ENCODE peak calls at places on chromosomes 3 and 15, in nine cellular contexts. One of them, this sample, is unnamed.

GRCh38 chr15:59616390-59616789 is 4.8 kb downstream of the GCNT3 start:
- DNase-seq in T-helper 2 cell: no peak
- DNase-seq in NCI-H2081: no peak
- DNase-seq in kidney glomerular epithelial cell: peak
- DNase-seq in cardiac fibroblast: no peak
- DNase-seq in amniotic stem cell: no peak
- DNase-seq in lung microvascular endothelial cell: no peak
- DNase-seq in ELR: no peak
- DNase-seq in GM03348: no peak
- DNase-seq in this sample: no peak

GRCh38 chr15:51155906-51156305 is 61.2 kb upstream of the TNFAIP8L3 start:
- DNase-seq in T-helper 2 cell: no peak
- DNase-seq in NCI-H2081: no peak
- DNase-seq in kidney glomerular epithelial cell: no peak
- DNase-seq in cardiac fibroblast: no peak
- DNase-seq in amniotic stem cell: no peak
- DNase-seq in lung microvascular endothelial cell: no peak
- DNase-seq in ELR: no peak
- DNase-seq in GM03348: no peak
- DNase-seq in this sample: no peak

GRCh38 chr3:133269393-133269792 is 130.5 kb upstream of the BFSP2 start:
- DNase-seq in T-helper 2 cell: no peak
- DNase-seq in NCI-H2081: no peak
- DNase-seq in kidney glomerular epithelial cell: no peak
- DNase-seq in cardiac fibroblast: no peak
- DNase-seq in amniotic stem cell: no peak
- DNase-seq in lung microvascular endothelial cell: no peak
- DNase-seq in ELR: peak
- DNase-seq in GM03348: no peak
- DNase-seq in this sample: no peak

GRCh38 chr15:82646250-82647044 is 716 bp downstream of the CPEB1 start:
- DNase-seq in T-helper 2 cell: no peak
- DNase-seq in NCI-H2081: no peak
- DNase-seq in kidney glomerular epithelial cell: no peak
- DNase-seq in cardiac fibroblast: no peak
- DNase-seq in amniotic stem cell: no peak
- DNase-seq in lung microvascular endothelial cell: no peak
- DNase-seq in ELR: no peak
- DNase-seq in GM03348: no peak
- DNase-seq in this sample: no peak

GRCh38 chr3:38964646-38965045 is 87.1 kb downstream of the SCN11A start:
- DNase-seq in T-helper 2 cell: no peak
- DNase-seq in NCI-H2081: no peak
- DNase-seq in kidney glomerular epithelial cell: no peak
- DNase-seq in cardiac fibroblast: no peak
- DNase-seq in amniotic stem cell: no peak
- DNase-seq in lung microvascular endothelial cell: no peak
- DNase-seq in ELR: no peak
- DNase-seq in GM03348: no peak
- DNase-seq in this sample: no peak

GRCh38 chr3:131036200-131036816 is 9.6 kb downstream of the NEK11 start:
- DNase-seq in T-helper 2 cell: no peak
- DNase-seq in NCI-H2081: no peak
- DNase-seq in kidney glomerular epithelial cell: peak
- DNase-seq in cardiac fibroblast: peak
- DNase-seq in amniotic stem cell: peak
- DNase-seq in lung microvascular endothelial cell: no peak
- DNase-seq in ELR: peak
- DNase-seq in GM03348: peak
- DNase-seq in this sample: no peak

GRCh38 chr3:88059380-88060160 is 515 bp downstream of the ZNF654 start:
- DNase-seq in T-helper 2 cell: no peak
- DNase-seq in NCI-H2081: no peak
- DNase-seq in kidney glomerular epithelial cell: no peak
- DNase-seq in cardiac fibroblast: no peak
- DNase-seq in amniotic stem cell: no peak
- DNase-seq in lung microvascular endothelial cell: peak
- DNase-seq in ELR: peak
- DNase-seq in GM03348: peak
- DNase-seq in this sample: no peak

GRCh38 chr3:15633766-15634588 is 32.4 kb downstream of the BTD start:
- DNase-seq in T-helper 2 cell: no peak
- DNase-seq in NCI-H2081: no peak
- DNase-seq in kidney glomerular epithelial cell: no peak
- DNase-seq in cardiac fibroblast: no peak
- DNase-seq in amniotic stem cell: no peak
- DNase-seq in lung microvascular endothelial cell: peak
- DNase-seq in ELR: peak
- DNase-seq in GM03348: no peak
- DNase-seq in this sample: no peak

GRCh38 chr3:149269687-149270086 is 48.1 kb upstream of the CP start:
- DNase-seq in T-helper 2 cell: no peak
- DNase-seq in NCI-H2081: no peak
- DNase-seq in kidney glomerular epithelial cell: no peak
- DNase-seq in cardiac fibroblast: no peak
- DNase-seq in amniotic stem cell: no peak
- DNase-seq in lung microvascular endothelial cell: no peak
- DNase-seq in ELR: no peak
- DNase-seq in GM03348: no peak
- DNase-seq in this sample: no peak

GRCh38 chr15:37880009-37880834 is 54.2 kb upstream of the TMCO5A start:
- DNase-seq in T-helper 2 cell: no peak
- DNase-seq in NCI-H2081: peak
- DNase-seq in kidney glomerular epithelial cell: peak
- DNase-seq in cardiac fibroblast: peak
- DNase-seq in amniotic stem cell: no peak
- DNase-seq in lung microvascular endothelial cell: peak
- DNase-seq in ELR: peak
- DNase-seq in GM03348: peak
- DNase-seq in this sample: no peak

GRCh38 chr3:141644931-141645330 is 93.2 kb upstream of the RNF7 start:
- DNase-seq in T-helper 2 cell: peak
- DNase-seq in NCI-H2081: peak
- DNase-seq in kidney glomerular epithelial cell: no peak
- DNase-seq in cardiac fibroblast: peak
- DNase-seq in amniotic stem cell: no peak
- DNase-seq in lung microvascular endothelial cell: peak
- DNase-seq in ELR: peak
- DNase-seq in GM03348: peak
- DNase-seq in this sample: peak

GRCh38 chr15:42273900-42274692 is 863 bp upstream of the TMEM87A start:
- DNase-seq in T-helper 2 cell: peak
- DNase-seq in NCI-H2081: peak
- DNase-seq in kidney glomerular epithelial cell: peak
- DNase-seq in cardiac fibroblast: peak
- DNase-seq in amniotic stem cell: peak
- DNase-seq in lung microvascular endothelial cell: peak
- DNase-seq in ELR: peak
- DNase-seq in GM03348: peak
- DNase-seq in this sample: peak

GRCh38 chr3:121274411-121274810 is 271.4 kb downstream of the POLQ start:
- DNase-seq in T-helper 2 cell: no peak
- DNase-seq in NCI-H2081: no peak
- DNase-seq in kidney glomerular epithelial cell: no peak
- DNase-seq in cardiac fibroblast: no peak
- DNase-seq in amniotic stem cell: no peak
- DNase-seq in lung microvascular endothelial cell: no peak
- DNase-seq in ELR: no peak
- DNase-seq in GM03348: no peak
- DNase-seq in this sample: no peak

GRCh38 chr15:38699633-38700230 is 135.1 kb upstream of the RASGRP1 start:
- DNase-seq in T-helper 2 cell: no peak
- DNase-seq in NCI-H2081: peak
- DNase-seq in kidney glomerular epithelial cell: peak
- DNase-seq in cardiac fibroblast: peak
- DNase-seq in amniotic stem cell: peak
- DNase-seq in lung microvascular endothelial cell: peak
- DNase-seq in ELR: peak
- DNase-seq in GM03348: peak
- DNase-seq in this sample: peak

GRCh38 chr3:177333535-177334495 is 136.5 kb upstream of the TBL1XR1 start:
- DNase-seq in T-helper 2 cell: no peak
- DNase-seq in NCI-H2081: peak
- DNase-seq in kidney glomerular epithelial cell: no peak
- DNase-seq in cardiac fibroblast: peak
- DNase-seq in amniotic stem cell: no peak
- DNase-seq in lung microvascular endothelial cell: no peak
- DNase-seq in ELR: no peak
- DNase-seq in GM03348: peak
- DNase-seq in this sample: no peak

GRCh38 chr3:162441716-162442115 is 945.1 kb downstream of the OTOL1 start:
- DNase-seq in T-helper 2 cell: no peak
- DNase-seq in NCI-H2081: no peak
- DNase-seq in kidney glomerular epithelial cell: no peak
- DNase-seq in cardiac fibroblast: peak
- DNase-seq in amniotic stem cell: no peak
- DNase-seq in lung microvascular endothelial cell: no peak
- DNase-seq in ELR: no peak
- DNase-seq in GM03348: no peak
- DNase-seq in this sample: no peak

GRCh38 chr3:5006755-5007202 is 27.5 kb downstream of the BHLHE40 start:
- DNase-seq in T-helper 2 cell: no peak
- DNase-seq in NCI-H2081: no peak
- DNase-seq in kidney glomerular epithelial cell: no peak
- DNase-seq in cardiac fibroblast: no peak
- DNase-seq in amniotic stem cell: no peak
- DNase-seq in lung microvascular endothelial cell: peak
- DNase-seq in ELR: no peak
- DNase-seq in GM03348: no peak
- DNase-seq in this sample: no peak

GRCh38 chr3:75327453-75327852 is 336.7 kb upstream of the FRG2C start:
- DNase-seq in T-helper 2 cell: no peak
- DNase-seq in NCI-H2081: no peak
- DNase-seq in kidney glomerular epithelial cell: no peak
- DNase-seq in cardiac fibroblast: no peak
- DNase-seq in amniotic stem cell: no peak
- DNase-seq in lung microvascular endothelial cell: no peak
- DNase-seq in ELR: no peak
- DNase-seq in GM03348: no peak
- DNase-seq in this sample: no peak

GRCh38 chr3:141556034-141556433 is 69.2 kb downstream of the RASA2 start:
- DNase-seq in T-helper 2 cell: no peak
- DNase-seq in NCI-H2081: no peak
- DNase-seq in kidney glomerular epithelial cell: peak
- DNase-seq in cardiac fibroblast: peak
- DNase-seq in amniotic stem cell: no peak
- DNase-seq in lung microvascular endothelial cell: no peak
- DNase-seq in ELR: peak
- DNase-seq in GM03348: peak
- DNase-seq in this sample: no peak

GRCh38 chr15:27017168-27017809 is 46.3 kb downstream of the GABRG3 start:
- DNase-seq in T-helper 2 cell: no peak
- DNase-seq in NCI-H2081: peak
- DNase-seq in kidney glomerular epithelial cell: peak
- DNase-seq in cardiac fibroblast: peak
- DNase-seq in amniotic stem cell: no peak
- DNase-seq in lung microvascular endothelial cell: peak
- DNase-seq in ELR: peak
- DNase-seq in GM03348: peak
- DNase-seq in this sample: peak

GRCh38 chr3:27521179-27521871 is 37.1 kb upstream of the SLC4A7 start:
- DNase-seq in T-helper 2 cell: no peak
- DNase-seq in NCI-H2081: no peak
- DNase-seq in kidney glomerular epithelial cell: peak
- DNase-seq in cardiac fibroblast: peak
- DNase-seq in amniotic stem cell: peak
- DNase-seq in lung microvascular endothelial cell: peak
- DNase-seq in ELR: peak
- DNase-seq in GM03348: peak
- DNase-seq in this sample: peak

GRCh38 chr3:114213262-114213668 is 24.1 kb downstream of the ZNF80 start:
- DNase-seq in T-helper 2 cell: no peak
- DNase-seq in NCI-H2081: no peak
- DNase-seq in kidney glomerular epithelial cell: peak
- DNase-seq in cardiac fibroblast: peak
- DNase-seq in amniotic stem cell: no peak
- DNase-seq in lung microvascular endothelial cell: peak
- DNase-seq in ELR: peak
- DNase-seq in GM03348: peak
- DNase-seq in this sample: no peak

GRCh38 chr3:42077785-42078184 is 13.4 kb upstream of the TRAK1 start:
- DNase-seq in T-helper 2 cell: no peak
- DNase-seq in NCI-H2081: no peak
- DNase-seq in kidney glomerular epithelial cell: no peak
- DNase-seq in cardiac fibroblast: no peak
- DNase-seq in amniotic stem cell: no peak
- DNase-seq in lung microvascular endothelial cell: no peak
- DNase-seq in ELR: no peak
- DNase-seq in GM03348: no peak
- DNase-seq in this sample: no peak

GRCh38 chr3:146421814-146422748 is 47.3 kb downstream of the PLSCR2 start:
- DNase-seq in T-helper 2 cell: no peak
- DNase-seq in NCI-H2081: no peak
- DNase-seq in kidney glomerular epithelial cell: peak
- DNase-seq in cardiac fibroblast: peak
- DNase-seq in amniotic stem cell: peak
- DNase-seq in lung microvascular endothelial cell: peak
- DNase-seq in ELR: peak
- DNase-seq in GM03348: peak
- DNase-seq in this sample: no peak

GRCh38 chr3:59731909-59732308 is 682.1 kb upstream of the CFAP20DC start:
- DNase-seq in T-helper 2 cell: no peak
- DNase-seq in NCI-H2081: no peak
- DNase-seq in kidney glomerular epithelial cell: no peak
- DNase-seq in cardiac fibroblast: no peak
- DNase-seq in amniotic stem cell: no peak
- DNase-seq in lung microvascular endothelial cell: no peak
- DNase-seq in ELR: no peak
- DNase-seq in GM03348: no peak
- DNase-seq in this sample: no peak

GRCh38 chr3:188476930-188477329 is 323.0 kb downstream of the LPP start:
- DNase-seq in T-helper 2 cell: no peak
- DNase-seq in NCI-H2081: no peak
- DNase-seq in kidney glomerular epithelial cell: no peak
- DNase-seq in cardiac fibroblast: peak
- DNase-seq in amniotic stem cell: no peak
- DNase-seq in lung microvascular endothelial cell: no peak
- DNase-seq in ELR: no peak
- DNase-seq in GM03348: no peak
- DNase-seq in this sample: no peak

GRCh38 chr3:173725507-173725906 is 328.0 kb downstream of the NLGN1 start:
- DNase-seq in T-helper 2 cell: no peak
- DNase-seq in NCI-H2081: no peak
- DNase-seq in kidney glomerular epithelial cell: no peak
- DNase-seq in cardiac fibroblast: no peak
- DNase-seq in amniotic stem cell: no peak
- DNase-seq in lung microvascular endothelial cell: no peak
- DNase-seq in ELR: peak
- DNase-seq in GM03348: no peak
- DNase-seq in this sample: no peak

GRCh38 chr3:111803123-111803593 is 55.9 kb upstream of the PHLDB2 start:
- DNase-seq in T-helper 2 cell: no peak
- DNase-seq in NCI-H2081: no peak
- DNase-seq in kidney glomerular epithelial cell: peak
- DNase-seq in cardiac fibroblast: peak
- DNase-seq in amniotic stem cell: peak
- DNase-seq in lung microvascular endothelial cell: no peak
- DNase-seq in ELR: peak
- DNase-seq in GM03348: peak
- DNase-seq in this sample: peak

GRCh38 chr15:85828869-85829268 is 34.1 kb upstream of the KLHL25 start:
- DNase-seq in T-helper 2 cell: no peak
- DNase-seq in NCI-H2081: no peak
- DNase-seq in kidney glomerular epithelial cell: no peak
- DNase-seq in cardiac fibroblast: no peak
- DNase-seq in amniotic stem cell: no peak
- DNase-seq in lung microvascular endothelial cell: no peak
- DNase-seq in ELR: no peak
- DNase-seq in GM03348: no peak
- DNase-seq in this sample: no peak

GRCh38 chr15:45221967-45222366 is 30.1 kb upstream of the SLC28A2 start:
- DNase-seq in T-helper 2 cell: no peak
- DNase-seq in NCI-H2081: no peak
- DNase-seq in kidney glomerular epithelial cell: no peak
- DNase-seq in cardiac fibroblast: no peak
- DNase-seq in amniotic stem cell: no peak
- DNase-seq in lung microvascular endothelial cell: no peak
- DNase-seq in ELR: no peak
- DNase-seq in GM03348: no peak
- DNase-seq in this sample: no peak

GRCh38 chr3:139935866-139936817 is 1.2 kb downstream of the CLSTN2 start:
- DNase-seq in T-helper 2 cell: no peak
- DNase-seq in NCI-H2081: peak
- DNase-seq in kidney glomerular epithelial cell: peak
- DNase-seq in cardiac fibroblast: peak
- DNase-seq in amniotic stem cell: no peak
- DNase-seq in lung microvascular endothelial cell: peak
- DNase-seq in ELR: no peak
- DNase-seq in GM03348: peak
- DNase-seq in this sample: no peak

This sample was measured in SW 1271.